ENCODE peak calls at places on chromosomes 6 and 20, in ten cellular contexts. N is ovary, R is BJ, A is psoas muscle, S is ascending aorta, E is mammary epithelial cell, F is A549, W is adrenal gland, B is AG04450, Z is heart left ventricle. P is an unnamed sample.

GRCh38 chr6:71979911-71980310 is 93.6 kb downstream of the RIMS1 start:
- DNase-seq in N (no peak), R (no peak), A (no peak), S (no peak), E (peak; percentile 17), F (no peak), W (no peak), B (no peak), Z (no peak), P (peak; percentile 68)

GRCh38 chr20:23246682-23247664 is 103.6 kb upstream of the NXT1 start:
- DNase-seq in N (peak; percentile 48), R (no peak), A (peak; percentile 35), S (no peak), E (no peak), F (no peak), W (peak; percentile 66), B (no peak), Z (peak; percentile 64), P (no peak)

GRCh38 chr20:60473240-60473639 is 515.0 kb downstream of the CDH26 start:
- DNase-seq in N (no peak), R (no peak), A (no peak), S (no peak), E (no peak), F (no peak), W (no peak), B (no peak), Z (no peak), P (no peak)

GRCh38 chr20:14361509-14362179 is 24.2 kb upstream of the FLRT3 start:
- DNase-seq in N (no peak), R (no peak), A (no peak), S (no peak), E (no peak), F (no peak), W (no peak), B (no peak), Z (no peak), P (no peak)

GRCh38 chr6:3873051-3873450 is 23.9 kb downstream of the FAM50B start:
- DNase-seq in N (no peak), R (no peak), A (no peak), S (no peak), E (no peak), F (no peak), W (no peak), B (no peak), Z (no peak), P (peak; percentile 24)

GRCh38 chr6:3538536-3538935 is 81.7 kb upstream of the SLC22A23 start:
- DNase-seq in N (no peak), R (no peak), A (no peak), S (no peak), E (no peak), F (no peak), W (no peak), B (no peak), Z (no peak), P (no peak)

GRCh38 chr6:161138545-161139303 is 135.1 kb downstream of the AGPAT4 start:
- DNase-seq in N (no peak), R (no peak), A (no peak), S (no peak), E (no peak), F (no peak), W (no peak), B (no peak), Z (no peak), P (no peak)

GRCh38 chr6:15089569-15090144 is 156.2 kb upstream of the JARID2 start:
- DNase-seq in N (no peak), R (no peak), A (no peak), S (no peak), E (no peak), F (no peak), W (peak; percentile 75), B (no peak), Z (no peak), P (peak; percentile 89)

GRCh38 chr6:108091288-108091687 is 16.7 kb upstream of the OSTM1 start:
- DNase-seq in N (no peak), R (no peak), A (no peak), S (no peak), E (no peak), F (no peak), W (no peak), B (no peak), Z (no peak), P (no peak)

GRCh38 chr6:106847116-106847515 is 127.4 kb downstream of the CD24 start:
- DNase-seq in N (no peak), R (no peak), A (no peak), S (no peak), E (no peak), F (no peak), W (no peak), B (no peak), Z (no peak), P (no peak)

GRCh38 chr20:10853176-10853575 is 179.4 kb upstream of the JAG1 start:
- DNase-seq in N (no peak), R (no peak), A (no peak), S (no peak), E (no peak), F (no peak), W (no peak), B (no peak), Z (no peak), P (no peak)

GRCh38 chr6:12538881-12539357 is 177.6 kb upstream of the PHACTR1 start:
- DNase-seq in N (peak; percentile 49), R (no peak), A (peak; percentile 28), S (no peak), E (no peak), F (peak; percentile 5), W (peak; percentile 89), B (no peak), Z (peak; percentile 35), P (no peak)

GRCh38 chr20:6705106-6705766 is 62.2 kb upstream of the BMP2 start:
- DNase-seq in N (no peak), R (no peak), A (no peak), S (no peak), E (no peak), F (no peak), W (no peak), B (no peak), Z (no peak), P (no peak)

GRCh38 chr20:52340036-52340634 is 148.6 kb upstream of the ZFP64 start:
- DNase-seq in N (no peak), R (no peak), A (no peak), S (no peak), E (no peak), F (peak; percentile 43), W (no peak), B (no peak), Z (no peak), P (no peak)

DNA sequence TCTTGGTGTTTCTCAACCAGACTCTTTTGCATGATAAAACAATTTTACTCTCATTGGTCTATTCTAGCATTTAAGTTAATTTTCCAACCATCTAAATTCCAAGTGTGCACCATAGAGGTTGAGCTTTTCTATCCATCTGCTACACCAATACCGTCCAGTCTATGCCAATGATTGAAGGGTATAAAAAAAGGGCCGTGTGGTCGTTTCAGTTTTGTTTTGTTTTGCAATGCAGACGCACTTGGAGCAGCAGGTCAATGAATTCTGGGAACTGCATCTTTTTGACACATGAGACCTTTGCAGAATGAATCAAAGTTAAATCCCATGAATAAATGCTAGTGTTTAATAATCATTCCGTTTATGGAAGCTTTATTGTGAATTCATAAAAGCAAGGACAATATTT is 650.0 kb upstream of the GJE1 start:
- DNase-seq in N (no peak), R (no peak), A (no peak), S (no peak), E (no peak), F (no peak), W (no peak), B (no peak), Z (no peak), P (no peak)
- H3K4me3 ChIP-seq in N (no peak overlapping the region), R (no peak overlapping the region), A (peak overlapping the region; percentile 50), S (peak overlapping the region; percentile 3), E (no peak overlapping the region), F (no peak overlapping the region), W (no peak overlapping the region), B (peak overlapping the region; percentile 41), Z (no peak overlapping the region), P (no peak overlapping the region)

DNA sequence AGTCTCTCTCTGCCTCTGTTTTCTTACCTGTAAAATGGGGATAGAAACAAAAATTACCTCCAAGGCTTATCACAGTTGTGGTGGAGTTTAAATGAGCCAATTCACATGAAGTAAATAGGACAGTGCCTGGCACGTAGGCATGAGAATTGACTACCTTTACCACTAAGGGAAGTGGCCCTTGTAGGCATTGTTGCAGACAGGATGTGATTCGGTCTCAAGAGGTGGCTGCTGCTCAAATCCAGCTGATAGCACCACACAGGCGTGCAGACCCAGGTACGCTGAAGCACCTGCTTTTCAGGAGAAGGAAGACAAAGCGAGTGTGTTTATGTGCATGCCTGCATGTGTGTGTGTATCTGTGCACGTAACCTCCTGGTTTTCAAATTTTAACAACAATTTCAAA is 108.6 kb downstream of the EYA2 start:
- DNase-seq in N (no peak), R (no peak), A (no peak), S (no peak), E (no peak), F (no peak), W (no peak), B (no peak), Z (no peak), P (no peak)
- TF ChIP-seq CTCF in N (no peak), R (no peak), A (no peak), S (no peak), E (no peak), F (no peak), W (no peak), B (no peak), Z (no peak), P (no peak)

DNA sequence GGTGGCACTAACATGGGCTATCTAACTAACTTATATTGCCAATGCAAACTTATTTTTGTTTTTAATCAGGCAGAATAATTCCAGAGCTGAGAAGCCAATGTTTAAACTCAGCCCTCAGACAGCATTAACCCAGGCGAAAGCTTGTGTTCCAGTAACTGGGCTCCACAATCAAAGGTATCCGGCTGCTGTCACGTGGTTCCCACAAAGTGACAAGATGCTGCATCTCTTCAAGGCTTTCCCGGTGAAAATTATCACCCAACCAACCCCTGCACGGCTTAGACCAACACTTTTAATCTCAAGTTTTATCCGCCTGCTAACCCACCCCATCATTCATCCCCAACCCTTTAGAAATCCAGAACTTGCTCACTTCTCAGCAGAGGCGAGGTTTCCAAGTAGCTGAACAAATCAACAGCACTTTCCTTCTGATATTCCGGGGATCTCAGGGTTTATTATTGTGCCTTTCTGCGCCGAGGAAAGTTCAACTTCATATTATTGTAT is 874 bp downstream of the MTCL3 start:
- DNase-seq in N (no peak), R (no peak), A (no peak), S (no peak), E (no peak), F (peak; percentile 40), W (peak; percentile 51), B (no peak), Z (no peak), P (no peak)
- H3K4me3 ChIP-seq in N (no peak overlapping the region), R (no peak overlapping the region), A (no peak overlapping the region), S (no peak overlapping the region), E (no peak overlapping the region), F (peak overlapping the region; percentile 72), W (no peak overlapping the region), B (peak overlapping the region; percentile 58), Z (no peak overlapping the region), P (no peak overlapping the region)

DNA sequence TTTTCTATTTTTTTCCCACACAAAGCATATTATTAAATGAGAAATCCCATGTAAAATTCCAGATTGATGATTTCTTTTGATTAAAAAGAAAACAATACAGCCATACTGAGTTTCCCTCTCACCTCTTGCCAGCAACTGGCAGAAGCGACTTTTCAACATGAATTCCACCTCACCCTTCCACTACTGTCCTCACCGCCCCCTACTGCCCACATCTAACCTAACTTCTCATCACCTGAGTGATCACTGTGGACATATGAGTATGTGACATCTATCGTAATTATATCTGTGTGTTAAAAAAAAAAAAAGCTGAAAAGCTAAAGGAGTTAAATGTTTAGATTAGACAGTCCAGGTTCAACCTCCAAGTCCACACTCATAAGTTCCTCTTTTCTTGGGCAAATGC is 528.6 kb downstream of the PRKN start:
- DNase-seq in N (no peak), R (no peak), A (no peak), S (no peak), E (no peak), F (no peak), W (no peak), B (no peak), Z (no peak), P (no peak)
- TF ChIP-seq CTCF in N (no peak), R (no peak), A (no peak), S (no peak), E (no peak), F (no peak), W (no peak), B (no peak), Z (no peak), P (no peak)

P was measured in epithelial cell of esophagus.